ENCODE peak calls at places on chromosomes 16 and 17, in four cellular contexts. D is HepG2, L is GM12878, Q is K562. B is an unnamed sample.

GRCh38 chr17:73231363-73231762 is 30.3 kb downstream of the CPSF4L start:
- DNase-seq in Q (no peak), D (no peak), L (no peak), B (peak; percentile 30)

GRCh38 chr16:19411298-19411697 is 6.4 kb upstream of the TMC5 start:
- DNase-seq in L (no peak), D (no peak), Q (no peak), B (no peak)

GRCh38 chr16:81657731-81658130 is 121.4 kb upstream of the PLCG2 start:
- DNase-seq in Q (no peak), L (no peak), D (no peak), B (no peak)

GRCh38 chr17:13939222-13939621 is 130.1 kb upstream of the COX10 start:
- DNase-seq in D (no peak), Q (no peak), L (no peak), B (no peak)

GRCh38 chr16:30023586-30023985 is 588 bp downstream of the C16orf92 start:
- DNase-seq in D (no peak), Q (no peak), L (no peak), B (no peak)

GRCh38 chr17:40499551-40500189 is 1.8 kb downstream of the TNS4 start:
- DNase-seq in D (peak; percentile 84), L (no peak), Q (peak; percentile 51), B (peak; percentile 52)

GRCh38 chr16:66387817-66388332 is 21.4 kb downstream of the CDH5 start:
- DNase-seq in D (peak; percentile 41), Q (no peak), L (no peak), B (no peak)

GRCh38 chr17:81722184-81723120 is 10.4 kb downstream of the SLC25A10 start:
- DNase-seq in D (no peak), L (no peak), Q (peak; percentile 70), B (no peak)

GRCh38 chr17:56752263-56752662 is 81.5 kb downstream of the C17orf67 start:
- DNase-seq in D (no peak), Q (no peak), L (no peak), B (no peak)

GRCh38 chr16:877242-878065 is 76.9 kb upstream of the GNG13 start:
- DNase-seq in L (no peak), D (no peak), Q (no peak), B (no peak)

GRCh38 chr16:12672986-12673385 is 130.7 kb downstream of the CPPED1 start:
- DNase-seq in Q (no peak), L (no peak), D (no peak), B (no peak)

GRCh38 chr16:57184890-57185445 is 871 bp downstream of the PSME3IP1 start:
- DNase-seq in D (no peak), Q (no peak), L (no peak), B (no peak)
- TF ChIP-seq FOXK2 in D (no peak), Q (no peak), L (no peak), B (no peak)

DNA sequence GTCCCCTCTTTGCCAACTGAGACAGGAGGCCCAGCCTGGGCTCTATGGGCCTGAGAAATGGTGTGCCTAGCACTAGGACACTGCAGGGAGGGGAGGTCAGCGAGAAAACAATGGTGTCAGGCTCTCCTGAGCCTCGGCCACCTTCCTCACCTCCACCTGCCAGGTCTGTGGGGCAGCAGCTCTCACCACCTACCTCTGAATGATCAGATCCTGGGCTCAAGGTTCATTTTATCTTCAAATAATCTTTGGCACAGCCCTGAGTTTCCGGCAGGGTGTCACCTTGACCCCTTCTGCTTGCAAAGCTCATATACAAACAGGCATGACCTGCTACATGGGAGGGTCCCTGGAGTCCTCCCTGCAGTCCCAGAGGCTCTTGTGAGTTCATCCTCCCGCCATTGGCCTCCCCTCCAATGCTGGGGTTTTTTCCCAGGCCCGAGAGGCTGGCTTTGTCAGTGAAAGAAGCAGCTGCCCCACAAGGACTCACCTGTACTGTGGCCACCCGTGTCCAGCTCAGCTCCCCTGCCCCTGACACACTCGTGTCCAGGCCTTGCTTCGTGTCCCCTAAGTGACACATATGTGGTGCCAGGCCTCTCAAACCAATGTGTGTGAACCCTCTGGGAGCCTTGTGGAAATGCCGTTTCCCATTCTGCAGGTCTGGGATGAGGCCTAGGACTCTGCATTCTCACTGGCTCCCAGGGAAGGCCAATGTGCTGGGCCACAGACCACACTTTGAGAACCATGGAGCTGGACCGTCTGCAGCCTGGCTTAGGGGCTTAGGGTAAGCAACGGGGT is 176.8 kb upstream of the CIBAR2 start:
- DNase-seq in D (peak; percentile 85), Q (no peak), L (no peak), B (no peak)
- TF ChIP-seq BHLHE40 in D (peak; percentile 28), Q (no peak), L (no peak), B (no peak)

GRCh38 chr17:44078412-44078811 is 7.9 kb downstream of the G6PC3 start:
- DNase-seq in D (no peak), L (no peak), Q (no peak), B (no peak)
- TF ChIP-seq FOXK2 in D (no peak), L (no peak), Q (no peak), B (no peak)

GRCh38 chr17:62805234-62805633 is 2.9 kb downstream of the MARCHF10 start:
- DNase-seq in D (no peak), L (no peak), Q (no peak), B (no peak)

GRCh38 chr17:62804822-62805221 is 3.3 kb downstream of the MARCHF10 start:
- DNase-seq in L (no peak), Q (no peak), D (no peak), B (no peak)

GRCh38 chr17:62808576-62808970 is 459 bp upstream of the MARCHF10 start:
- DNase-seq in Q (no peak), L (no peak), D (no peak), B (no peak)

GRCh38 chr17:62809656-62810055 is 1.5 kb upstream of the MARCHF10 start:
- DNase-seq in D (no peak), Q (no peak), L (no peak), B (no peak)

GRCh38 chr17:62807812-62808575 is at the start of gene MARCHF10:
- DNase-seq in Q (peak; percentile 88), L (no peak), D (no peak), B (no peak)
- TF ChIP-seq BHLHE40 in Q (no peak), L (no peak), D (no peak), B (no peak)